ENCODE peak calls at places on chromosomes 13 and 19, in five cellular contexts. P is CD4-positive, CD25-positive, alpha-beta regulatory T cell; N is ovary; Q is A673; W is uterus. S is an unnamed sample.

GRCh38 chr13:98919566-98919965 is 58.3 kb downstream of the DOCK9 start:
- DNase-seq in P (no peak), N (no peak), Q (no peak), W (no peak), S (no peak)

GRCh38 chr13:28384789-28385188 is 110.1 kb downstream of the FLT1 start:
- DNase-seq in P (no peak), N (no peak), Q (no peak), W (no peak), S (no peak)

GRCh38 chr13:89279374-89279773 is 1608.2 kb downstream of the SLITRK5 start:
- DNase-seq in P (no peak), N (no peak), Q (no peak), W (no peak), S (no peak)

GRCh38 chr19:16247353-16248182 is 49.9 kb downstream of the AP1M1 start:
- DNase-seq in P (peak; percentile 81), N (peak; percentile 93), Q (peak; percentile 84), W (peak; percentile 90), S (peak; percentile 71)

GRCh38 chr13:75217949-75218348 is 264.0 kb downstream of the TBC1D4 start:
- DNase-seq in P (peak; percentile 6), N (no peak), Q (peak; percentile 10), W (no peak), S (no peak)

GRCh38 chr19:35756373-35757230 is at the start of gene HSPB6:
- DNase-seq in P (no peak), N (peak; percentile 92), Q (no peak), W (peak; percentile 91), S (no peak)

GRCh38 chr19:1027953-1028902 is 1.8 kb downstream of the CNN2 start:
- DNase-seq in P (peak; percentile 92), N (peak; percentile 92), Q (peak; percentile 90), W (peak; percentile 75), S (peak; percentile 72)

GRCh38 chr13:100520936-100521765 is 67.4 kb downstream of the GGACT start:
- DNase-seq in P (no peak), N (no peak), Q (peak; percentile 66), W (no peak), S (no peak)

GRCh38 chr19:49363265-49364082 is at the start of gene DKKL1:
- DNase-seq in P (peak; percentile 63), N (peak; percentile 100), Q (peak; percentile 98), W (peak; percentile 100), S (peak; percentile 67)

GRCh38 chr13:77779461-77780272 is 82.2 kb downstream of the SLAIN1 start:
- DNase-seq in P (peak; percentile 77), N (no peak), Q (peak; percentile 78), W (no peak), S (peak; percentile 25)

GRCh38 chr19:39341720-39342604 is at the start of gene SAMD4B:
- DNase-seq in P (peak; percentile 99), N (peak; percentile 100), Q (peak; percentile 99), W (peak; percentile 99), S (peak; percentile 99)

GRCh38 chr13:85864963-85865530 is 65.8 kb upstream of the SLITRK6 start:
- DNase-seq in P (no peak), N (no peak), Q (peak; percentile 49), W (no peak), S (no peak)

GRCh38 chr13:51806571-51806970 is 2.6 kb upstream of the DHRS12 start:
- DNase-seq in P (no peak), N (no peak), Q (peak; percentile 33), W (no peak), S (no peak)

GRCh38 chr19:3116621-3117020 is 19.2 kb upstream of the GNA15 start:
- DNase-seq in P (no peak), N (no peak), Q (no peak), W (no peak), S (no peak)

GRCh38 chr19:29878973-29879654 is 62.9 kb upstream of the URI1 start:
- DNase-seq in P (no peak), N (no peak), Q (peak; percentile 89), W (no peak), S (no peak)

GRCh38 chr19:6467384-6467783 is 3.3 kb downstream of the CRB3 start:
- DNase-seq in P (no peak), N (no peak), Q (no peak), W (no peak), S (no peak)

GRCh38 chr13:49253310-49253709 is 5.6 kb downstream of the CDADC1 start:
- DNase-seq in P (peak; percentile 20), N (no peak), Q (no peak), W (no peak), S (no peak)

GRCh38 chr19:48963371-48964204 is 1.5 kb upstream of the FTL start:
- DNase-seq in P (peak; percentile 67), N (peak; percentile 86), Q (peak; percentile 69), W (peak; percentile 84), S (no peak)

GRCh38 chr19:8473652-8474476 is 28.6 kb downstream of the PRAM1 start:
- DNase-seq in P (peak; percentile 28), N (no peak), Q (no peak), W (no peak), S (no peak)

GRCh38 chr13:100234524-100235136 is 145.7 kb downstream of the PCCA start:
- DNase-seq in P (peak; percentile 6), N (no peak), Q (peak; percentile 71), W (no peak), S (no peak)

GRCh38 chr13:47499358-47500150 is 501.5 kb downstream of the SUCLA2 start:
- DNase-seq in P (no peak), N (no peak), Q (peak; percentile 9), W (no peak), S (no peak)

GRCh38 chr13:76019421-76020044 is 383.4 kb downstream of the LMO7 start:
- DNase-seq in P (no peak), N (no peak), Q (peak; percentile 61), W (no peak), S (no peak)

GRCh38 chr19:51256053-51256682 is 5.3 kb downstream of the SIGLECL1 start:
- DNase-seq in P (peak; percentile 76), N (no peak), Q (no peak), W (no peak), S (no peak)

GRCh38 chr13:102651392-102651791 is 43.5 kb downstream of the METTL21C start:
- DNase-seq in P (no peak), N (no peak), Q (peak; percentile 19), W (no peak), S (no peak)

GRCh38 chr19:39971380-39971841 is 446 bp downstream of the PSMC4 start:
- DNase-seq in P (no peak), N (no peak), Q (no peak), W (no peak), S (no peak)

GRCh38 chr13:67135356-67135755 is 94.8 kb downstream of the PCDH9 start:
- DNase-seq in P (no peak), N (no peak), Q (no peak), W (no peak), S (no peak)

GRCh38 chr13:30796833-30797601 is 61.7 kb downstream of the ALOX5AP start:
- DNase-seq in P (no peak), N (no peak), Q (peak; percentile 49), W (no peak), S (no peak)

GRCh38 chr19:50803633-50804419 is 13.6 kb downstream of the ACP4 start:
- DNase-seq in P (peak; percentile 42), N (no peak), Q (no peak), W (no peak), S (no peak)

GRCh38 chr19:295687-296370 is 4.6 kb upstream of the PLPP2 start:
- DNase-seq in P (no peak), N (no peak), Q (no peak), W (no peak), S (no peak)

GRCh38 chr19:50858896-50859295 is 4.2 kb downstream of the KLK3 start:
- DNase-seq in P (no peak), N (no peak), Q (no peak), W (no peak), S (no peak)

GRCh38 chr13:29993716-29994488 is 143.5 kb upstream of the UBL3 start:
- DNase-seq in P (no peak), N (no peak), Q (no peak), W (no peak), S (no peak)

GRCh38 chr13:61734683-61735082 is 319.0 kb upstream of the PCDH20 start:
- DNase-seq in P (no peak), N (no peak), Q (no peak), W (no peak), S (no peak)

GRCh38 chr19:7679017-7679720 is 1.5 kb upstream of the TRAPPC5 start:
- DNase-seq in P (peak; percentile 81), N (no peak), Q (peak; percentile 37), W (no peak), S (peak; percentile 46)

GRCh38 chr19:29505034-29505824 is 20.6 kb upstream of the VSTM2B start:
- DNase-seq in P (no peak), N (peak; percentile 25), Q (no peak), W (no peak), S (no peak)

DNA sequence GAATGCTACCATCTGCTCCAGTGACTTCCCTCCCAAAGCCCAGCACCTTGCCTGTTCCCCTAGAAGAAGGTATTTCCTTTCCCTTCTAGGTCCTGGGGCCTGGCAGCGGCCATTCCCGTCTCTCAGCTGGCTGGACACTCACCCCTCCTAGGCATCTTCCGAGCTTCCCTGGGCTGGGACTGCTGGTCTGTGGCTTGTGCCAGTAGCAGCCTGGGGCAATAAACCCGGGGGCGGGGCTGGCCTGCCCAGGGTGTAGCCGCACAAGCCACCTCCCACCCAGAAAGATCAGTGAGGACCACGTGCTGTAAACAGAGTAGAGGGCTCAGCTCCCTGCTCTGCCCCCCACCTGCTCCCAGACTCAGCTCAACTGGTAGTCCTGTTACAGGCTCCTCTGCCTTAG is 15.0 kb downstream of the LIPE start:
- DNase-seq in P (no peak), N (no peak), Q (no peak), W (no peak), S (no peak)
- H3K27ac ChIP-seq in P (no peak overlapping the region), N (no peak overlapping the region), Q (no peak overlapping the region), W (no peak overlapping the region), S (no peak overlapping the region)

GRCh38 chr13:110923086-110923485 is 8.2 kb upstream of the ANKRD10 start:
- DNase-seq in P (no peak), N (no peak), Q (no peak), W (no peak), S (no peak)
- H3K4me3 ChIP-seq in P (no peak overlapping the region), N (no peak overlapping the region), Q (no peak overlapping the region), W (no peak overlapping the region), S (no peak overlapping the region)

GRCh38 chr19:23116802-23117571 is at the start of gene ZNF730:
- DNase-seq in P (peak; percentile 30), N (peak; percentile 63), Q (peak; percentile 65), W (peak; percentile 18), S (peak; percentile 14)

GRCh38 chr19:23118400-23118799 is 1.6 kb downstream of the ZNF730 start:
- DNase-seq in P (no peak), N (no peak), Q (no peak), W (no peak), S (no peak)
- H3K9me3 ChIP-seq in P (peaks cover 7% of the 10 kb centered on the region), N (no peaks in the 10 kb centered on the region), Q (peaks cover 27% of the 10 kb centered on the region), W (no peaks in the 10 kb centered on the region), S (no peaks in the 10 kb centered on the region)

GRCh38 chr13:114011226-114011625 is 37.4 kb upstream of the C13orf46 start:
- DNase-seq in P (no peak), N (no peak), Q (no peak), W (no peak), S (no peak)
- H3K27ac ChIP-seq in P (no peak overlapping the region), N (no peak overlapping the region), Q (no peak overlapping the region), W (no peak overlapping the region), S (no peak overlapping the region)

DNA sequence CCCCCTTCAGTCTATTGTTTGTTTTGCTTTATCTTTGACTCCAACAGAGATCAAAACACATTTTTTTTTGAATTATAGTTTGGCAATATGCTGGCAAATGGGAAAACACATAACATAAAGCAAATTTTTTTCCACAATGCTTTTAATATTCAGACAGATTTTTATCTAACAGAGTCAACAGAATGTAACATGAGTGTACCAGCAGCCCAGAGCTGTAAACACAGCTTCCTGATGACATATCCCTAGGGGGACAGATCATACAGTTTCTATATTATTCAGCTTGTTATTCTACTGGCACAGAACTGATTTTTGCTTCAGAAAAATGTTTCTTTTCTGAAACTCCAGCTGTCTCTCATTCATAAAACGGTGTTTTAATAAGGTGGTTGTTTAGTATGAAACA is 168.8 kb downstream of the OLFM4 start:
- DNase-seq in P (no peak), N (no peak), Q (no peak), W (no peak), S (no peak)
- H3K4me3 ChIP-seq in P (no peak overlapping the region), N (no peak overlapping the region), Q (no peak overlapping the region), W (no peak overlapping the region), S (no peak overlapping the region)